ENCODE peak calls at places on chromosomes 2 and 18, in eight cellular contexts. One of them, this sample, is unnamed.

GRCh38 chr2:45849491-45850283 is 198.2 kb downstream of the PRKCE start:
- DNase-seq in left lung: no peak
- DNase-seq in GM23338: no peak
- DNase-seq in astrocyte of the cerebellum: peak; percentile 46
- DNase-seq in mesothelial cell of epicardium: no peak
- DNase-seq in brain microvascular endothelial cell: peak; percentile 43
- DNase-seq in nephron progenitor cell: no peak
- DNase-seq in astrocyte of the spinal cord: peak; percentile 73
- DNase-seq in this sample: no peak

GRCh38 chr2:8249769-8250168 is 432.1 kb upstream of the ID2 start:
- DNase-seq in left lung: no peak
- DNase-seq in GM23338: no peak
- DNase-seq in astrocyte of the cerebellum: no peak
- DNase-seq in mesothelial cell of epicardium: no peak
- DNase-seq in brain microvascular endothelial cell: no peak
- DNase-seq in nephron progenitor cell: no peak
- DNase-seq in astrocyte of the spinal cord: no peak
- DNase-seq in this sample: no peak

GRCh38 chr18:24987271-24987932 is 364.6 kb downstream of the ZNF521 start:
- DNase-seq in left lung: no peak
- DNase-seq in GM23338: peak; percentile 51
- DNase-seq in astrocyte of the cerebellum: no peak
- DNase-seq in mesothelial cell of epicardium: no peak
- DNase-seq in brain microvascular endothelial cell: no peak
- DNase-seq in nephron progenitor cell: peak; percentile 37
- DNase-seq in astrocyte of the spinal cord: peak; percentile 37
- DNase-seq in this sample: no peak

GRCh38 chr2:71581015-71581414 is 127.7 kb downstream of the DYSF start:
- DNase-seq in left lung: no peak
- DNase-seq in GM23338: no peak
- DNase-seq in astrocyte of the cerebellum: no peak
- DNase-seq in mesothelial cell of epicardium: no peak
- DNase-seq in brain microvascular endothelial cell: no peak
- DNase-seq in nephron progenitor cell: no peak
- DNase-seq in astrocyte of the spinal cord: no peak
- DNase-seq in this sample: no peak

GRCh38 chr2:160741815-160742214 is 248.2 kb upstream of the RBMS1 start:
- DNase-seq in left lung: no peak
- DNase-seq in GM23338: no peak
- DNase-seq in astrocyte of the cerebellum: no peak
- DNase-seq in mesothelial cell of epicardium: no peak
- DNase-seq in brain microvascular endothelial cell: no peak
- DNase-seq in nephron progenitor cell: no peak
- DNase-seq in astrocyte of the spinal cord: no peak
- DNase-seq in this sample: no peak

GRCh38 chr2:141554810-141555209 is 576.0 kb downstream of the LRP1B start:
- DNase-seq in left lung: no peak
- DNase-seq in GM23338: peak; percentile 68
- DNase-seq in astrocyte of the cerebellum: peak; percentile 22
- DNase-seq in mesothelial cell of epicardium: no peak
- DNase-seq in brain microvascular endothelial cell: peak; percentile 11
- DNase-seq in nephron progenitor cell: peak; percentile 14
- DNase-seq in astrocyte of the spinal cord: peak; percentile 63
- DNase-seq in this sample: no peak

GRCh38 chr2:12619975-12620374 is 96.8 kb upstream of the TRIB2 start:
- DNase-seq in left lung: no peak
- DNase-seq in GM23338: no peak
- DNase-seq in astrocyte of the cerebellum: peak; percentile 97
- DNase-seq in mesothelial cell of epicardium: no peak
- DNase-seq in brain microvascular endothelial cell: peak; percentile 93
- DNase-seq in nephron progenitor cell: no peak
- DNase-seq in astrocyte of the spinal cord: peak; percentile 95
- DNase-seq in this sample: no peak

GRCh38 chr2:143282684-143283083 is 153.5 kb downstream of the ARHGAP15 start:
- DNase-seq in left lung: no peak
- DNase-seq in GM23338: peak; percentile 77
- DNase-seq in astrocyte of the cerebellum: no peak
- DNase-seq in mesothelial cell of epicardium: no peak
- DNase-seq in brain microvascular endothelial cell: no peak
- DNase-seq in nephron progenitor cell: peak; percentile 8
- DNase-seq in astrocyte of the spinal cord: no peak
- DNase-seq in this sample: no peak

GRCh38 chr2:46703588-46703987 is 212.0 kb downstream of the MCFD2 start:
- DNase-seq in left lung: no peak
- DNase-seq in GM23338: no peak
- DNase-seq in astrocyte of the cerebellum: no peak
- DNase-seq in mesothelial cell of epicardium: no peak
- DNase-seq in brain microvascular endothelial cell: no peak
- DNase-seq in nephron progenitor cell: no peak
- DNase-seq in astrocyte of the spinal cord: no peak
- DNase-seq in this sample: no peak

GRCh38 chr2:28164280-28164801 is 228.3 kb upstream of the FOSL2 start:
- DNase-seq in left lung: no peak
- DNase-seq in GM23338: no peak
- DNase-seq in astrocyte of the cerebellum: no peak
- DNase-seq in mesothelial cell of epicardium: no peak
- DNase-seq in brain microvascular endothelial cell: no peak
- DNase-seq in nephron progenitor cell: no peak
- DNase-seq in astrocyte of the spinal cord: no peak
- DNase-seq in this sample: no peak

GRCh38 chr2:226797289-226797988 is 2.2 kb downstream of the IRS1 start:
- DNase-seq in left lung: peak; percentile 80
- DNase-seq in GM23338: no peak
- DNase-seq in astrocyte of the cerebellum: no peak
- DNase-seq in mesothelial cell of epicardium: peak; percentile 38
- DNase-seq in brain microvascular endothelial cell: no peak
- DNase-seq in nephron progenitor cell: peak; percentile 6
- DNase-seq in astrocyte of the spinal cord: peak; percentile 32
- DNase-seq in this sample: no peak

GRCh38 chr2:84519332-84519957 is 3.1 kb downstream of the DNAH6 start:
- DNase-seq in left lung: no peak
- DNase-seq in GM23338: no peak
- DNase-seq in astrocyte of the cerebellum: no peak
- DNase-seq in mesothelial cell of epicardium: no peak
- DNase-seq in brain microvascular endothelial cell: no peak
- DNase-seq in nephron progenitor cell: no peak
- DNase-seq in astrocyte of the spinal cord: no peak
- DNase-seq in this sample: no peak

GRCh38 chr2:40540026-40540425 is 88.1 kb upstream of the SLC8A1 start:
- DNase-seq in left lung: no peak
- DNase-seq in GM23338: no peak
- DNase-seq in astrocyte of the cerebellum: no peak
- DNase-seq in mesothelial cell of epicardium: no peak
- DNase-seq in brain microvascular endothelial cell: no peak
- DNase-seq in nephron progenitor cell: no peak
- DNase-seq in astrocyte of the spinal cord: no peak
- DNase-seq in this sample: no peak

GRCh38 chr2:1884933-1885580 is 140.7 kb upstream of the PXDN start:
- DNase-seq in left lung: no peak
- DNase-seq in GM23338: no peak
- DNase-seq in astrocyte of the cerebellum: peak; percentile 99
- DNase-seq in mesothelial cell of epicardium: no peak
- DNase-seq in brain microvascular endothelial cell: peak; percentile 91
- DNase-seq in nephron progenitor cell: no peak
- DNase-seq in astrocyte of the spinal cord: peak; percentile 95
- DNase-seq in this sample: no peak

GRCh38 chr2:240784629-240785423 is 35.2 kb downstream of the KIF1A start:
- DNase-seq in left lung: peak; percentile 64
- DNase-seq in GM23338: no peak
- DNase-seq in astrocyte of the cerebellum: no peak
- DNase-seq in mesothelial cell of epicardium: no peak
- DNase-seq in brain microvascular endothelial cell: no peak
- DNase-seq in nephron progenitor cell: peak; percentile 1
- DNase-seq in astrocyte of the spinal cord: no peak
- DNase-seq in this sample: peak; percentile 44

GRCh38 chr18:616380-616995 is 19.7 kb downstream of the CLUL1 start:
- DNase-seq in left lung: no peak
- DNase-seq in GM23338: peak; percentile 71
- DNase-seq in astrocyte of the cerebellum: peak; percentile 35
- DNase-seq in mesothelial cell of epicardium: no peak
- DNase-seq in brain microvascular endothelial cell: no peak
- DNase-seq in nephron progenitor cell: no peak
- DNase-seq in astrocyte of the spinal cord: peak; percentile 56
- DNase-seq in this sample: no peak

GRCh38 chr18:31274915-31275314 is 43.0 kb upstream of the DSG1 start:
- DNase-seq in left lung: no peak
- DNase-seq in GM23338: no peak
- DNase-seq in astrocyte of the cerebellum: peak; percentile 45
- DNase-seq in mesothelial cell of epicardium: no peak
- DNase-seq in brain microvascular endothelial cell: peak; percentile 25
- DNase-seq in nephron progenitor cell: no peak
- DNase-seq in astrocyte of the spinal cord: peak; percentile 55
- DNase-seq in this sample: no peak

GRCh38 chr2:223104336-223104735 is 52.3 kb downstream of the KCNE4 start:
- DNase-seq in left lung: no peak
- DNase-seq in GM23338: no peak
- DNase-seq in astrocyte of the cerebellum: no peak
- DNase-seq in mesothelial cell of epicardium: no peak
- DNase-seq in brain microvascular endothelial cell: no peak
- DNase-seq in nephron progenitor cell: no peak
- DNase-seq in astrocyte of the spinal cord: peak; percentile 36
- DNase-seq in this sample: no peak

GRCh38 chr2:223102040-223102899 is 50.3 kb downstream of the KCNE4 start:
- DNase-seq in left lung: no peak
- DNase-seq in GM23338: no peak
- DNase-seq in astrocyte of the cerebellum: no peak
- DNase-seq in mesothelial cell of epicardium: no peak
- DNase-seq in brain microvascular endothelial cell: no peak
- DNase-seq in nephron progenitor cell: no peak
- DNase-seq in astrocyte of the spinal cord: no peak
- DNase-seq in this sample: no peak

GRCh38 chr2:223099561-223099960 is 47.6 kb downstream of the KCNE4 start:
- DNase-seq in left lung: no peak
- DNase-seq in GM23338: no peak
- DNase-seq in astrocyte of the cerebellum: no peak
- DNase-seq in mesothelial cell of epicardium: no peak
- DNase-seq in brain microvascular endothelial cell: no peak
- DNase-seq in nephron progenitor cell: no peak
- DNase-seq in astrocyte of the spinal cord: no peak
- DNase-seq in this sample: no peak

GRCh38 chr2:223100061-223100511 is 48.1 kb downstream of the KCNE4 start:
- DNase-seq in left lung: no peak
- DNase-seq in GM23338: no peak
- DNase-seq in astrocyte of the cerebellum: peak; percentile 53
- DNase-seq in mesothelial cell of epicardium: peak; percentile 63
- DNase-seq in brain microvascular endothelial cell: peak; percentile 72
- DNase-seq in nephron progenitor cell: no peak
- DNase-seq in astrocyte of the spinal cord: peak; percentile 78
- DNase-seq in this sample: no peak

GRCh38 chr2:223101340-223102039 is 49.5 kb downstream of the KCNE4 start:
- DNase-seq in left lung: no peak
- DNase-seq in GM23338: peak; percentile 91
- DNase-seq in astrocyte of the cerebellum: no peak
- DNase-seq in mesothelial cell of epicardium: no peak
- DNase-seq in brain microvascular endothelial cell: peak; percentile 35
- DNase-seq in nephron progenitor cell: no peak
- DNase-seq in astrocyte of the spinal cord: peak; percentile 45
- DNase-seq in this sample: no peak
- TF ChIP-seq CTCF in left lung: peak; percentile 22
- TF ChIP-seq CTCF in GM23338: peak; percentile 66
- TF ChIP-seq CTCF in astrocyte of the cerebellum: peak; percentile 58
- TF ChIP-seq CTCF in mesothelial cell of epicardium: peak; percentile 34
- TF ChIP-seq CTCF in brain microvascular endothelial cell: peak; percentile 80
- TF ChIP-seq CTCF in nephron progenitor cell: peak; percentile 21
- TF ChIP-seq CTCF in astrocyte of the spinal cord: peak; percentile 47
- TF ChIP-seq CTCF in this sample: peak; percentile 15

GRCh38 chr2:17136895-17137294 is 381.3 kb downstream of the RAD51AP2 start:
- DNase-seq in left lung: no peak
- DNase-seq in GM23338: no peak
- DNase-seq in astrocyte of the cerebellum: no peak
- DNase-seq in mesothelial cell of epicardium: no peak
- DNase-seq in brain microvascular endothelial cell: no peak
- DNase-seq in nephron progenitor cell: no peak
- DNase-seq in astrocyte of the spinal cord: no peak
- DNase-seq in this sample: no peak

GRCh38 chr2:17135619-17136018 is 382.6 kb downstream of the RAD51AP2 start:
- DNase-seq in left lung: no peak
- DNase-seq in GM23338: no peak
- DNase-seq in astrocyte of the cerebellum: no peak
- DNase-seq in mesothelial cell of epicardium: no peak
- DNase-seq in brain microvascular endothelial cell: no peak
- DNase-seq in nephron progenitor cell: no peak
- DNase-seq in astrocyte of the spinal cord: no peak
- DNase-seq in this sample: no peak

GRCh38 chr2:17133052-17133671 is 385.1 kb downstream of the RAD51AP2 start:
- DNase-seq in left lung: no peak
- DNase-seq in GM23338: no peak
- DNase-seq in astrocyte of the cerebellum: no peak
- DNase-seq in mesothelial cell of epicardium: no peak
- DNase-seq in brain microvascular endothelial cell: no peak
- DNase-seq in nephron progenitor cell: no peak
- DNase-seq in astrocyte of the spinal cord: no peak
- DNase-seq in this sample: no peak

GRCh38 chr2:17136231-17136630 is 382.0 kb downstream of the RAD51AP2 start:
- DNase-seq in left lung: no peak
- DNase-seq in GM23338: no peak
- DNase-seq in astrocyte of the cerebellum: no peak
- DNase-seq in mesothelial cell of epicardium: no peak
- DNase-seq in brain microvascular endothelial cell: no peak
- DNase-seq in nephron progenitor cell: no peak
- DNase-seq in astrocyte of the spinal cord: no peak
- DNase-seq in this sample: no peak
- TF ChIP-seq CTCF in left lung: no peak
- TF ChIP-seq CTCF in GM23338: no peak
- TF ChIP-seq CTCF in astrocyte of the cerebellum: no peak
- TF ChIP-seq CTCF in mesothelial cell of epicardium: no peak
- TF ChIP-seq CTCF in brain microvascular endothelial cell: no peak
- TF ChIP-seq CTCF in nephron progenitor cell: no peak
- TF ChIP-seq CTCF in astrocyte of the spinal cord: no peak
- TF ChIP-seq CTCF in this sample: no peak

DNA sequence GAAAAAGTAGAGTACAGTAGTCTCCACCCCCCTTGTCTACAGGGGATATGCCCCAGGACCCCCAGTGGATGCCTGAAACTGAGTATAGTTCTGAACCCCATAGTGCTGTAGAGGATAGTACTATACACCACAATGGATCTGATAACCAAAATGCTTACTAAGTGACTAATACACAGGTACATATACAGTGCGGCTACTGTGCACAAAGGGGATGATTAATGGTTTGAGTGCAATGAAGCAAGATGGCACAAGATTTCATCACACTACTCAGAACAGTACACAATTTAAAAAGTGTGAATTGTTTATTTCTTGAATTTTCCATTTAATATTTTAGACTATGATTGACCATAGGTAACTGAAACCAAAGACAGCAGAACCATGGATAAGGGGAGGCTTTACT is 446.9 kb upstream of the NRP2 start:
- DNase-seq in left lung: no peak
- DNase-seq in GM23338: no peak
- DNase-seq in astrocyte of the cerebellum: no peak
- DNase-seq in mesothelial cell of epicardium: no peak
- DNase-seq in brain microvascular endothelial cell: no peak
- DNase-seq in nephron progenitor cell: no peak
- DNase-seq in astrocyte of the spinal cord: no peak
- DNase-seq in this sample: no peak
- TF ChIP-seq CTCF in left lung: no peak
- TF ChIP-seq CTCF in GM23338: no peak
- TF ChIP-seq CTCF in astrocyte of the cerebellum: no peak
- TF ChIP-seq CTCF in mesothelial cell of epicardium: no peak
- TF ChIP-seq CTCF in brain microvascular endothelial cell: no peak
- TF ChIP-seq CTCF in nephron progenitor cell: no peak
- TF ChIP-seq CTCF in astrocyte of the spinal cord: no peak
- TF ChIP-seq CTCF in this sample: no peak

GRCh38 chr2:117360586-117360985 is 453.9 kb upstream of the DDX18 start:
- DNase-seq in left lung: no peak
- DNase-seq in GM23338: no peak
- DNase-seq in astrocyte of the cerebellum: no peak
- DNase-seq in mesothelial cell of epicardium: no peak
- DNase-seq in brain microvascular endothelial cell: no peak
- DNase-seq in nephron progenitor cell: no peak
- DNase-seq in astrocyte of the spinal cord: no peak
- DNase-seq in this sample: no peak

GRCh38 chr2:117359266-117359970 is 455.1 kb upstream of the DDX18 start:
- DNase-seq in left lung: no peak
- DNase-seq in GM23338: peak; percentile 6
- DNase-seq in astrocyte of the cerebellum: no peak
- DNase-seq in mesothelial cell of epicardium: peak; percentile 40
- DNase-seq in brain microvascular endothelial cell: no peak
- DNase-seq in nephron progenitor cell: no peak
- DNase-seq in astrocyte of the spinal cord: no peak
- DNase-seq in this sample: no peak
- TF ChIP-seq CTCF in left lung: no peak
- TF ChIP-seq CTCF in GM23338: no peak
- TF ChIP-seq CTCF in astrocyte of the cerebellum: no peak
- TF ChIP-seq CTCF in mesothelial cell of epicardium: no peak
- TF ChIP-seq CTCF in brain microvascular endothelial cell: no peak
- TF ChIP-seq CTCF in nephron progenitor cell: no peak
- TF ChIP-seq CTCF in astrocyte of the spinal cord: no peak
- TF ChIP-seq CTCF in this sample: no peak

This sample was measured in CD14-positive monocyte.